ENCODE peak calls at places on chromosomes 16 and 17, in four cellular contexts. One of them, this sample, is unnamed.

GRCh38 chr17:81868674-81869220 is 2.4 kb downstream of the ARHGDIA start:
- DNase-seq in NB4: peak
- DNase-seq in adrenal gland: peak
- DNase-seq in transverse colon: peak
- DNase-seq in this sample: no peak

GRCh38 chr16:67396159-67396774 is 3.0 kb upstream of the TPPP3 start:
- DNase-seq in transverse colon: peak
- DNase-seq in NB4: peak
- DNase-seq in adrenal gland: peak
- DNase-seq in this sample: peak

GRCh38 chr16:51109173-51109572 is 41.9 kb downstream of the SALL1 start:
- DNase-seq in NB4: no peak
- DNase-seq in adrenal gland: no peak
- DNase-seq in transverse colon: no peak
- DNase-seq in this sample: no peak

GRCh38 chr17:6061290-6061689 is 8.9 kb upstream of the WSCD1 start:
- DNase-seq in transverse colon: no peak
- DNase-seq in adrenal gland: peak
- DNase-seq in NB4: no peak
- DNase-seq in this sample: no peak

GRCh38 chr16:84362410-84362809 is 5.9 kb upstream of the ATP2C2 start:
- DNase-seq in adrenal gland: no peak
- DNase-seq in transverse colon: peak
- DNase-seq in NB4: no peak
- DNase-seq in this sample: no peak

GRCh38 chr16:80459331-80459777 is 81.4 kb upstream of the DYNLRB2 start:
- DNase-seq in NB4: no peak
- DNase-seq in adrenal gland: no peak
- DNase-seq in transverse colon: no peak
- DNase-seq in this sample: peak

GRCh38 chr17:624341-624860 is 90.2 kb downstream of the VPS53 start:
- DNase-seq in adrenal gland: no peak
- DNase-seq in NB4: no peak
- DNase-seq in transverse colon: no peak
- DNase-seq in this sample: no peak

GRCh38 chr16:75626806-75627205 is 3.7 kb upstream of the ADAT1 start:
- DNase-seq in NB4: no peak
- DNase-seq in transverse colon: no peak
- DNase-seq in adrenal gland: no peak
- DNase-seq in this sample: no peak

GRCh38 chr17:18105027-18105426 is 3.5 kb upstream of the MYO15A start:
- DNase-seq in adrenal gland: no peak
- DNase-seq in transverse colon: no peak
- DNase-seq in NB4: no peak
- DNase-seq in this sample: no peak

GRCh38 chr17:44614862-44615261 is 41.4 kb upstream of the MEIOC start:
- DNase-seq in transverse colon: no peak
- DNase-seq in NB4: no peak
- DNase-seq in adrenal gland: no peak
- DNase-seq in this sample: no peak

GRCh38 chr17:80064696-80065095 is 28.3 kb downstream of the CCDC40 start:
- DNase-seq in adrenal gland: no peak
- DNase-seq in NB4: no peak
- DNase-seq in transverse colon: no peak
- DNase-seq in this sample: no peak

GRCh38 chr16:83781-84615 is 6.0 kb downstream of the MPG start:
- DNase-seq in transverse colon: no peak
- DNase-seq in NB4: peak
- DNase-seq in adrenal gland: no peak
- DNase-seq in this sample: no peak

GRCh38 chr17:35006961-35007360 is 26.6 kb downstream of the LIG3 start:
- DNase-seq in transverse colon: no peak
- DNase-seq in adrenal gland: no peak
- DNase-seq in NB4: no peak
- DNase-seq in this sample: no peak

DNA sequence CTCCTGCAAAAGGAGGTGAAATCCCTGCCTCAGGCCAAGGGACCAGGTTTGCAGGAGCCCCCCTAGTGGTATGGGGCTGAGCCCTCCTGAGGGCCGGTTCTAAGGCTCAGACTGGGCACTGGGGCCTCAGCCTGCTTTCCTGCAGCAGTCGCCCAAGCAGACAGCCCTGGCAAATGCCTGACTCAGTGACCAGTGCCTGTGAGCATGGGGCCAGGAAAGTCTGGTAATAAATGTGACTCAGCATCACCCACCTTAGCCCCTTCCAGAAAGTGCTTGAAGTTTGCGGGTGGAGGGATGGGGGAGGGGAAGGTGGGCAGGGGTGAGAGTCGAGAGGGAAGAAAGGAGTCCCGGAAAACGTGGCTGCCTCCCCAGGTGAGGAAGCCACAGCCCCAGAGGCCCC is 2.1 kb downstream of the MC1R start:
- DNase-seq in adrenal gland: peak
- DNase-seq in transverse colon: no peak
- DNase-seq in NB4: peak
- DNase-seq in this sample: no peak
- TF ChIP-seq POLR2A in adrenal gland: no peak
- TF ChIP-seq POLR2A in transverse colon: no peak
- TF ChIP-seq POLR2A in NB4: no peak
- TF ChIP-seq POLR2A in this sample: no peak

GRCh38 chr17:39665642-39666221 is 583 bp downstream of the TCAP start:
- DNase-seq in NB4: peak
- DNase-seq in adrenal gland: no peak
- DNase-seq in transverse colon: no peak
- DNase-seq in this sample: no peak
- TF ChIP-seq POLR2A in NB4: no peak
- TF ChIP-seq POLR2A in adrenal gland: no peak
- TF ChIP-seq POLR2A in transverse colon: no peak
- TF ChIP-seq POLR2A in this sample: no peak

DNA sequence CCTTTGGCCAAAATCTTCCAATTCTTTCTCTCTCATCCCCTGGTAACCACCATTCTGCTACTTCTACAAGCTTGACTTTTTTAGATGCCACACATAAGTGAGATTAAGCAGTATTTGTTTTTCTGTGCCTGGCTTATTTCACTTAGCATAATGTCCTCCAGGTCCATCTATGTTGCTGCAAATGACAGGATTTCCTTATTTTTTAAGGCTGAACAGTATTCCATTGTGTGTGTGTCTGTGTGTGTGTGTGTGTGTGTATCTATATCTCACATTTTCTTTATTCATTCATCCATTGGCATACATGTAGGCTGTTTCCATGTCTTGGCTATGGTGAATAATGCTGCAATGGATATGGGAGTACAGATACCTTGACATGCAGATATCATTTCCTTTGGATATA is 6.1 kb downstream of the ACACA start:
- DNase-seq in adrenal gland: no peak
- DNase-seq in transverse colon: no peak
- DNase-seq in NB4: no peak
- DNase-seq in this sample: no peak
- TF ChIP-seq POLR2A in adrenal gland: no peak
- TF ChIP-seq POLR2A in transverse colon: no peak
- TF ChIP-seq POLR2A in NB4: no peak
- TF ChIP-seq POLR2A in this sample: no peak

GRCh38 chr17:39952665-39953470 is 9.9 kb upstream of the GSDMA start:
- DNase-seq in NB4: peak
- DNase-seq in adrenal gland: peak
- DNase-seq in transverse colon: peak
- DNase-seq in this sample: peak
- TF ChIP-seq POLR2A in NB4: peak
- TF ChIP-seq POLR2A in adrenal gland: peak
- TF ChIP-seq POLR2A in transverse colon: peak
- TF ChIP-seq POLR2A in this sample: no peak

DNA sequence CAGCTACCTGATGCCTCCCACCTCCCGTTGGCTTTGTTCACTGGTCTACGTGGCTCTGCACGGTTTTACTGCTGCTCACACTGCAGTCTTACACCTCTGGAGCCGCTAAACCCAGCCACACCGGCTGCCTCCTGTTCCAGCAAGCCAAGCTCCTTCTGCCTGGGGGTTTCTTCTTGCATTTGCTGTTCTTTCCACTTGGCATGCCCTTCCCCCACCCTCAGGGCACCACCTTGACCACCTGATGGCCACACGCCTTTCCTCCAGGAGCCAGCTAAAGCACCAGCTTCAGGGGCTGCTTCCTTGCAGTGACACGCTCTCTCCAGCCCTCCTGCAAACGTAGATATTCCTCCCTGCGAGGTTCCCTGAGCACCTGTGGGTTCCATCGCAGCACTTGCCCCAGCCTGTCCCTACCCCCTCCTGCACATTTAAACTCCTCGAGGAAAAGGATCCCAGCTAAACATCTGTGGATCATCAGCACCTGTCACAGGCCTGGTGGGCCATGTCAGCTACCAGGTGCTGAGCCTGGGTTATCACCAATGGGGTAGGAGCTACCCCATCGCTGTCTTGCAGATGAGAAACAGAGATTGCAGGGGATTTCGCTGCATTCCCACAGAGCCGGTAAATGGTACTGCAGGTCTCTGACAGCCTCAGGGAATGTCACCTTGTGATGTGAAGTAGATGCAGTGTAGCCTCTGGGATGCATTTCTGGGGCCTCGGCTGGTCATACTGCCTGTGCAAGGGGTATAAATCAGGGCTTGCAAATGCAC is 285.3 kb downstream of the CPPED1 start:
- DNase-seq in transverse colon: no peak
- DNase-seq in NB4: no peak
- DNase-seq in adrenal gland: no peak
- DNase-seq in this sample: no peak
- TF ChIP-seq POLR2A in transverse colon: no peak
- TF ChIP-seq POLR2A in NB4: no peak
- TF ChIP-seq POLR2A in adrenal gland: no peak
- TF ChIP-seq POLR2A in this sample: no peak

GRCh38 chr17:76193616-76194015 is 46.7 kb downstream of the RNF157 start:
- DNase-seq in NB4: no peak
- DNase-seq in adrenal gland: no peak
- DNase-seq in transverse colon: no peak
- DNase-seq in this sample: no peak
- TF ChIP-seq POLR2A in NB4: no peak
- TF ChIP-seq POLR2A in adrenal gland: no peak
- TF ChIP-seq POLR2A in transverse colon: no peak
- TF ChIP-seq POLR2A in this sample: no peak